ENCODE peak calls at places on chromosomes 7 and 10, in nine cellular contexts. M, B, L, V, F, X, Y, N and Q are unnamed samples.

GRCh38 chr10:15427836-15428414 is 56.8 kb upstream of the FAM171A1 start:
- DNase-seq in M (no peak), B (no peak), L (peak; percentile 54), V (peak; percentile 41), F (no peak), X (peak; percentile 35), Y (no peak), N (peak; percentile 36), Q (no peak)

GRCh38 chr10:120426306-120426705 is 30.7 kb upstream of the PLPP4 start:
- DNase-seq in M (no peak), B (no peak), L (no peak), V (no peak), F (no peak), X (no peak), Y (no peak), N (no peak), Q (no peak)

GRCh38 chr7:4951903-4952636 is 6.9 kb downstream of the MMD2 start:
- DNase-seq in M (no peak), B (no peak), L (peak; percentile 10), V (no peak), F (no peak), X (no peak), Y (no peak), N (peak; percentile 72), Q (no peak)

GRCh38 chr10:34615770-34616169 is 199.3 kb downstream of the PARD3 start:
- DNase-seq in M (no peak), B (no peak), L (peak; percentile 30), V (no peak), F (no peak), X (no peak), Y (no peak), N (no peak), Q (no peak)

GRCh38 chr7:91266931-91267557 is 2.8 kb downstream of the FZD1 start:
- DNase-seq in M (no peak), B (no peak), L (no peak), V (no peak), F (no peak), X (no peak), Y (no peak), N (no peak), Q (no peak)

GRCh38 chr7:17266559-17266958 is 31.9 kb upstream of the AHR start:
- DNase-seq in M (no peak), B (no peak), L (no peak), V (no peak), F (no peak), X (no peak), Y (no peak), N (no peak), Q (no peak)

GRCh38 chr7:455110-455928 is 64.3 kb downstream of the PDGFA start:
- DNase-seq in M (no peak), B (no peak), L (no peak), V (peak; percentile 76), F (peak; percentile 36), X (no peak), Y (peak; percentile 75), N (no peak), Q (no peak)

GRCh38 chr7:140923358-140924006 is 1.2 kb downstream of the BRAF start:
- DNase-seq in M (no peak), B (no peak), L (no peak), V (no peak), F (no peak), X (no peak), Y (no peak), N (peak; percentile 34), Q (no peak)

GRCh38 chr7:50822110-50822509 is 39.4 kb upstream of the GRB10 start:
- DNase-seq in M (no peak), B (no peak), L (no peak), V (no peak), F (no peak), X (no peak), Y (no peak), N (no peak), Q (no peak)

GRCh38 chr10:84613336-84614021 is 285.1 kb downstream of the CCSER2 start:
- DNase-seq in M (no peak), B (peak; percentile 41), L (no peak), V (peak; percentile 77), F (peak; percentile 18), X (peak; percentile 72), Y (no peak), N (peak; percentile 49), Q (no peak)

GRCh38 chr10:28883741-28884443 is 206.6 kb downstream of the BAMBI start:
- DNase-seq in M (no peak), B (peak; percentile 39), L (no peak), V (no peak), F (no peak), X (no peak), Y (no peak), N (no peak), Q (no peak)

GRCh38 chr10:17290226-17290625 is 62.2 kb downstream of the VIM start:
- DNase-seq in M (no peak), B (no peak), L (peak; percentile 8), V (no peak), F (no peak), X (peak; percentile 50), Y (no peak), N (peak; percentile 6), Q (no peak)

GRCh38 chr7:87325576-87326370 is 19.7 kb upstream of the CROT start:
- DNase-seq in M (no peak), B (no peak), L (no peak), V (no peak), F (no peak), X (no peak), Y (no peak), N (no peak), Q (no peak)

GRCh38 chr10:2278391-2278790 is 541.1 kb upstream of the ADARB2 start:
- DNase-seq in M (no peak), B (no peak), L (no peak), V (no peak), F (no peak), X (no peak), Y (no peak), N (no peak), Q (no peak)
- TF ChIP-seq CTCF in M (no peak), B (no peak), L (no peak), V (no peak), F (no peak), X (no peak), Y (no peak), N (no peak), Q (no peak)

GRCh38 chr10:689433-690226 is at the start of gene DIP2C:
- DNase-seq in M (peak; percentile 86), B (peak; percentile 83), L (peak; percentile 77), V (peak; percentile 16), F (peak; percentile 67), X (peak; percentile 16), Y (no peak), N (no peak), Q (no peak)

GRCh38 chr10:688287-688620 is 1.2 kb downstream of the DIP2C start:
- DNase-seq in M (no peak), B (no peak), L (no peak), V (no peak), F (no peak), X (no peak), Y (no peak), N (no peak), Q (no peak)

GRCh38 chr10:687583-688286 is 1.7 kb downstream of the DIP2C start:
- DNase-seq in M (peak; percentile 68), B (no peak), L (no peak), V (no peak), F (no peak), X (no peak), Y (no peak), N (no peak), Q (no peak)

GRCh38 chr10:690227-691161 is 1.0 kb upstream of the DIP2C start:
- DNase-seq in M (peak; percentile 69), B (no peak), L (peak; percentile 37), V (no peak), F (no peak), X (no peak), Y (no peak), N (no peak), Q (no peak)

DNA sequence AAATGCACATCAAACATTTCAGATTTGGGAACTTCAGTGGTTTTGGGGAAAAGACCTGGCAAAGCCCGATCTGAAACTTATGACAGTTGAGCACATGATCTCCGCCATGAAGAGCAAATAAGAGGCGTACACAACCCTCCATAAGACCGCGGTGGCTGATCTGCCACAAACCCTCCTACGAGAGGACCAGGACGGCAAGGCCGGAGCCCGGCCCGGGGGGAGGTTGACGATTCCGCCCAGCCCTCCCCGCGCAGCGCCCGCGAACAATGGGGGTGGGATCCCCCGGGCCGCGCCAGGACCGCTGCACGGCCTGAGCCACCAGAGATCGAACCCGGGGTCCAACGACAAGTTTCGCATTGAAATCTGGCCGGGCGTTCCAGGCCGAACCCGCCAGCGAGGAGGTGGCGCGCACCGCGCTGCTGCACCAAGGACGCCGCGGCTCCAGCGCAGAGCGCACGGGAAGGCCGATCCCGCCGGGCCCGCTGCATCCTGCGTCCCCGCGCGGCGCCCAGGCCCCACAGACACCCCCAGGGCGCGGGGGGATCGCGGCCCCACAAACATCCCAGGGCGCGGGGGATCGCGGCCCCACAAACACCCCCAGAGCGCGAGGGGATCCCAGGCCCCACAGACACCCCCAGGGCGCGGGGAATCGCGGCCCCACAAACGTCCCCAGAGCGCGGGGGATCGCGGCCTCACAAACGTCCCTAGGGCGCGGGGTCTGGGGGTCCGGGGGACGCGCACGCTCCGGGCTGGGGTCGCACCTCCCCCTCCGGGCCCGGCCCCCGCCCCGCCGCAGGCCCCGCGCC is 644 bp downstream of the DIP2C start:
- DNase-seq in M (peak; percentile 80), B (peak; percentile 35), L (peak; percentile 37), V (no peak), F (peak; percentile 36), X (no peak), Y (no peak), N (no peak), Q (peak; percentile 86)
- TF ChIP-seq POLR2A in M (no peak), B (no peak), L (no peak), V (no peak), F (no peak), X (no peak), Y (no peak), N (no peak), Q (no peak)

GRCh38 chr7:143351574-143351973 is 10.9 kb downstream of the FAM131B start:
- DNase-seq in M (no peak), B (no peak), L (no peak), V (no peak), F (no peak), X (no peak), Y (no peak), N (no peak), Q (peak; percentile 43)
- TF ChIP-seq CTCF in M (no peak), B (no peak), L (no peak), V (no peak), F (no peak), X (no peak), Y (no peak), N (no peak), Q (no peak)

DNA sequence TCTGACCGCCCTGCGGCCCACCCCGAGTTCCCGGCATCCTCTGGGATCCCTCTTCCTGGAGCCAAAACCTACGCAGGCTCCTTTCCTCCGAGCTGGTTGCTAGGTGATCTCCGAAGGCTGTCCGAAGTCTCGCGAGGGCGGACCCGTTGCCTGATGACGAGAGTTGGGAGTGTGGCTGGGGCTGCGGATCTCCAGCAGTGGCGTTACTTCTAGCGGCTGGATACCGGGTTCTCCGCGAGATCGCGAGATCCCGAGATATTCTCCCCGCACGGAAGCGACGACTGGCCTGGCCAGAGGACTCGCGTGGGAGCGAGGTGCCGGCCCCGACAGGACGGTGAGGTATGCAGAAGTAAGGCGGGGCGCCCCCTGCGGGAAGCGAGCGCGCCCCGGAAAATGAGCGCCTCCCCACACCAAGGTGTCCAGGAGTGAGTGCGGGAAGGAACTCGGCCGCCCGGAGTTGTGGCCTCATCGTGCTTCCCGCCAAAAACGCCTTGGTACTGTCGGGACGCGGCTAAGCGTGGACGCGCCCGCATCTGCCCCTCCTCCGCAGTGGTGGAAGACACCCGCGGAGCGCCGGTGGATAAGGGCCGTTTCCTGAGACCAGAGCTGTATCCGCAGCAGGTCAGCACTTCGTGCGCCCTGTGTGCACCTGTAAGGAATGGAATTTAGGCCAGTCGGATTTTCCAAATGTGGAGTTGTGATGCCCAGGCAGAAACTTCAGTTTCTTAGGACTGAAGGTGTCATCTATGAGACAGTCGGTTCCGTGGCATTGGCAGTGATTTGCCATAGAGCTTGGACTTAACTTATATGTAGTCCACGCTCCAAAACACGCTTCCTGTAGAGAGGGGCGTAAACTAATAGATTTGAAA is at the start of gene AGBL3:
- DNase-seq in M (peak; percentile 98), B (peak; percentile 96), L (peak; percentile 94), V (peak; percentile 90), F (peak; percentile 96), X (peak; percentile 95), Y (peak; percentile 93), N (peak; percentile 93), Q (peak; percentile 92)
- TF ChIP-seq POLR2A in M (peak; percentile 27), B (peak; percentile 62), L (no peak), V (peak; percentile 72), F (peak; percentile 55), X (peak; percentile 73), Y (peak; percentile 24), N (peak; percentile 44), Q (no peak)